ENCODE peak calls at places on chromosomes 11 and 22, in ten cellular contexts. One of them, this sample, is unnamed.

GRCh38 chr22:22713416-22713815 is 69.0 kb downstream of the GGTLC2 start:
- DNase-seq in IMR-90: no peak
- DNase-seq in ovary: no peak
- DNase-seq in lower leg skin: no peak
- DNase-seq in stomach: no peak
- DNase-seq in dorsolateral prefrontal cortex: no peak
- DNase-seq in mammary epithelial cell: no peak
- DNase-seq in GM13976: no peak
- DNase-seq in cardiac muscle cell: no peak
- DNase-seq in NB4: no peak
- DNase-seq in this sample: no peak

GRCh38 chr11:121236115-121237001 is 56.2 kb upstream of the SC5D start:
- DNase-seq in dorsolateral prefrontal cortex: no peak
- DNase-seq in GM13976: peak
- DNase-seq in IMR-90: no peak
- DNase-seq in NB4: no peak
- DNase-seq in lower leg skin: no peak
- DNase-seq in cardiac muscle cell: peak
- DNase-seq in stomach: no peak
- DNase-seq in ovary: no peak
- DNase-seq in mammary epithelial cell: no peak
- DNase-seq in this sample: no peak

GRCh38 chr22:38218661-38219331 is 17.0 kb downstream of the MAFF start:
- DNase-seq in IMR-90: peak
- DNase-seq in NB4: no peak
- DNase-seq in lower leg skin: peak
- DNase-seq in stomach: peak
- DNase-seq in GM13976: peak
- DNase-seq in ovary: peak
- DNase-seq in cardiac muscle cell: peak
- DNase-seq in mammary epithelial cell: peak
- DNase-seq in dorsolateral prefrontal cortex: no peak
- DNase-seq in this sample: no peak

GRCh38 chr22:42231929-42232328 is 38.5 kb downstream of the TCF20 start:
- DNase-seq in NB4: no peak
- DNase-seq in mammary epithelial cell: no peak
- DNase-seq in IMR-90: no peak
- DNase-seq in lower leg skin: no peak
- DNase-seq in GM13976: no peak
- DNase-seq in stomach: no peak
- DNase-seq in dorsolateral prefrontal cortex: no peak
- DNase-seq in ovary: no peak
- DNase-seq in cardiac muscle cell: no peak
- DNase-seq in this sample: no peak

GRCh38 chr11:116193321-116194114 is 579.3 kb downstream of the BUD13 start:
- DNase-seq in cardiac muscle cell: peak
- DNase-seq in NB4: no peak
- DNase-seq in dorsolateral prefrontal cortex: no peak
- DNase-seq in lower leg skin: no peak
- DNase-seq in IMR-90: peak
- DNase-seq in ovary: peak
- DNase-seq in mammary epithelial cell: peak
- DNase-seq in stomach: peak
- DNase-seq in GM13976: no peak
- DNase-seq in this sample: no peak

GRCh38 chr11:123479048-123479837 is 49.2 kb downstream of the GRAMD1B start:
- DNase-seq in GM13976: no peak
- DNase-seq in stomach: no peak
- DNase-seq in ovary: no peak
- DNase-seq in cardiac muscle cell: no peak
- DNase-seq in dorsolateral prefrontal cortex: no peak
- DNase-seq in lower leg skin: no peak
- DNase-seq in mammary epithelial cell: no peak
- DNase-seq in NB4: peak
- DNase-seq in IMR-90: no peak
- DNase-seq in this sample: no peak

GRCh38 chr11:11816511-11817319 is 25.1 kb upstream of the USP47 start:
- DNase-seq in GM13976: no peak
- DNase-seq in stomach: no peak
- DNase-seq in lower leg skin: no peak
- DNase-seq in dorsolateral prefrontal cortex: no peak
- DNase-seq in ovary: no peak
- DNase-seq in NB4: peak
- DNase-seq in IMR-90: peak
- DNase-seq in cardiac muscle cell: no peak
- DNase-seq in mammary epithelial cell: peak
- DNase-seq in this sample: no peak

GRCh38 chr22:41928416-41929157 is 2.0 kb upstream of the TNFRSF13C start:
- DNase-seq in cardiac muscle cell: no peak
- DNase-seq in IMR-90: no peak
- DNase-seq in ovary: no peak
- DNase-seq in stomach: no peak
- DNase-seq in mammary epithelial cell: no peak
- DNase-seq in dorsolateral prefrontal cortex: no peak
- DNase-seq in GM13976: no peak
- DNase-seq in lower leg skin: no peak
- DNase-seq in NB4: no peak
- DNase-seq in this sample: no peak

GRCh38 chr11:63680842-63681207 is 475 bp upstream of the RTN3 start:
- DNase-seq in stomach: no peak
- DNase-seq in GM13976: peak
- DNase-seq in dorsolateral prefrontal cortex: peak
- DNase-seq in ovary: no peak
- DNase-seq in IMR-90: no peak
- DNase-seq in mammary epithelial cell: peak
- DNase-seq in cardiac muscle cell: no peak
- DNase-seq in lower leg skin: no peak
- DNase-seq in NB4: peak
- DNase-seq in this sample: no peak

GRCh38 chr11:1391165-1392010 is 1.7 kb downstream of the BRSK2 start:
- DNase-seq in IMR-90: no peak
- DNase-seq in NB4: no peak
- DNase-seq in stomach: no peak
- DNase-seq in mammary epithelial cell: no peak
- DNase-seq in GM13976: no peak
- DNase-seq in ovary: no peak
- DNase-seq in cardiac muscle cell: no peak
- DNase-seq in lower leg skin: no peak
- DNase-seq in dorsolateral prefrontal cortex: no peak
- DNase-seq in this sample: no peak

GRCh38 chr11:118338637-118339061 is 3.9 kb downstream of the CD3D start:
- DNase-seq in NB4: peak
- DNase-seq in stomach: peak
- DNase-seq in lower leg skin: no peak
- DNase-seq in dorsolateral prefrontal cortex: no peak
- DNase-seq in GM13976: peak
- DNase-seq in IMR-90: no peak
- DNase-seq in cardiac muscle cell: no peak
- DNase-seq in ovary: no peak
- DNase-seq in mammary epithelial cell: peak
- DNase-seq in this sample: no peak

GRCh38 chr22:35921777-35922176 is 106.8 kb downstream of the RBFOX2 start:
- DNase-seq in ovary: no peak
- DNase-seq in NB4: peak
- DNase-seq in IMR-90: peak
- DNase-seq in dorsolateral prefrontal cortex: no peak
- DNase-seq in GM13976: peak
- DNase-seq in cardiac muscle cell: peak
- DNase-seq in stomach: peak
- DNase-seq in mammary epithelial cell: peak
- DNase-seq in lower leg skin: no peak
- DNase-seq in this sample: no peak

GRCh38 chr11:110093407-110094297 is 460 bp downstream of the ZC3H12C start:
- DNase-seq in lower leg skin: peak
- DNase-seq in stomach: peak
- DNase-seq in dorsolateral prefrontal cortex: peak
- DNase-seq in mammary epithelial cell: peak
- DNase-seq in IMR-90: peak
- DNase-seq in NB4: peak
- DNase-seq in cardiac muscle cell: peak
- DNase-seq in GM13976: peak
- DNase-seq in ovary: peak
- DNase-seq in this sample: peak

GRCh38 chr11:69939551-69940245 is 120.5 kb upstream of the FGF3 start:
- DNase-seq in cardiac muscle cell: peak
- DNase-seq in stomach: peak
- DNase-seq in ovary: peak
- DNase-seq in mammary epithelial cell: no peak
- DNase-seq in IMR-90: peak
- DNase-seq in lower leg skin: no peak
- DNase-seq in NB4: no peak
- DNase-seq in GM13976: no peak
- DNase-seq in dorsolateral prefrontal cortex: peak
- DNase-seq in this sample: peak

DNA sequence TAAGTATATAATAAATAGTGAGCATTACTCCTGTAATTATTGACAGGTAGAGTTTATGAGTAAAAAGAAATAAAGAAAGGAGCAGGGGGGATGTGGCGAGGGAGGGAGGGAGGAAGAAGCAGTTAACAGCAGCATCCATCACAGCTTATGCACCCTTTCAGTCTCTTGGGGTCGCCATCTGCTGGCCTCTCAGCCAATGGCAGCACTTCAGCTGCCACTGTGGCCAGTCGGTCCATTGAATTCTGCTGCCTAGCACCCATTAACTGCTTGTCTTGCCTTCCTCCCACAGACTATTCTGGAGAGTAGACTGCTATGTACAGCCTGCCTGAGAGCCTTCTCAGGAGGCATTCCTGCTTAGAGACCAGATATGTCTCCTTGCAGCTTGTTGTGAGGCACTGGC is 388.3 kb downstream of the TENM4 start:
- DNase-seq in IMR-90: no peak
- DNase-seq in dorsolateral prefrontal cortex: no peak
- DNase-seq in stomach: no peak
- DNase-seq in mammary epithelial cell: no peak
- DNase-seq in NB4: peak
- DNase-seq in lower leg skin: no peak
- DNase-seq in GM13976: no peak
- DNase-seq in ovary: no peak
- DNase-seq in cardiac muscle cell: peak
- DNase-seq in this sample: no peak
- TF ChIP-seq CTCF in IMR-90: peak
- TF ChIP-seq CTCF in dorsolateral prefrontal cortex: peak
- TF ChIP-seq CTCF in stomach: no peak
- TF ChIP-seq CTCF in mammary epithelial cell: peak
- TF ChIP-seq CTCF in NB4: peak
- TF ChIP-seq CTCF in lower leg skin: no peak
- TF ChIP-seq CTCF in GM13976: no peak
- TF ChIP-seq CTCF in ovary: no peak
- TF ChIP-seq CTCF in cardiac muscle cell: no peak
- TF ChIP-seq CTCF in this sample: peak

DNA sequence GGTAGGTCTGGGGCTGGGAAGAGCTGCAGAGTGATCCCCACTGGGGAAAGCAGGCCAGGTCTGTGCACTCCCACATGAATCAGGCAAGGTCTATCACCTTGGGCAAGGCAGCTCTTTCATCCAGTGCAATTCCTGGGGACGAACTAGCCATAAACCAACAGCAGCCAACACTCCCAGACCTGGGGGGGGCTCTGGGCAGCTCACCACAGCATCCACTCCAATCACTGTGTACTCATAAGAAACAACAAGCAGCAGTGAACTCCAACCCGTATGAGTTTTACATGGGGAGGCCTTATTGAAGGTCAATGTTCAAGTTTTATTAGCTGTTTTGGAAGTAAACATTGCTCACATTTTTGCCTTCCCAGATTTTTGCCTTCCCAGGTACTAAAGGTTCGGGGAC is 157.4 kb upstream of the NAV2 start:
- DNase-seq in IMR-90: no peak
- DNase-seq in ovary: no peak
- DNase-seq in NB4: no peak
- DNase-seq in dorsolateral prefrontal cortex: no peak
- DNase-seq in GM13976: no peak
- DNase-seq in stomach: no peak
- DNase-seq in mammary epithelial cell: no peak
- DNase-seq in cardiac muscle cell: no peak
- DNase-seq in lower leg skin: no peak
- DNase-seq in this sample: no peak
- TF ChIP-seq CTCF in IMR-90: no peak
- TF ChIP-seq CTCF in ovary: no peak
- TF ChIP-seq CTCF in NB4: no peak
- TF ChIP-seq CTCF in dorsolateral prefrontal cortex: no peak
- TF ChIP-seq CTCF in GM13976: no peak
- TF ChIP-seq CTCF in stomach: no peak
- TF ChIP-seq CTCF in mammary epithelial cell: no peak
- TF ChIP-seq CTCF in cardiac muscle cell: no peak
- TF ChIP-seq CTCF in lower leg skin: no peak
- TF ChIP-seq CTCF in this sample: no peak

DNA sequence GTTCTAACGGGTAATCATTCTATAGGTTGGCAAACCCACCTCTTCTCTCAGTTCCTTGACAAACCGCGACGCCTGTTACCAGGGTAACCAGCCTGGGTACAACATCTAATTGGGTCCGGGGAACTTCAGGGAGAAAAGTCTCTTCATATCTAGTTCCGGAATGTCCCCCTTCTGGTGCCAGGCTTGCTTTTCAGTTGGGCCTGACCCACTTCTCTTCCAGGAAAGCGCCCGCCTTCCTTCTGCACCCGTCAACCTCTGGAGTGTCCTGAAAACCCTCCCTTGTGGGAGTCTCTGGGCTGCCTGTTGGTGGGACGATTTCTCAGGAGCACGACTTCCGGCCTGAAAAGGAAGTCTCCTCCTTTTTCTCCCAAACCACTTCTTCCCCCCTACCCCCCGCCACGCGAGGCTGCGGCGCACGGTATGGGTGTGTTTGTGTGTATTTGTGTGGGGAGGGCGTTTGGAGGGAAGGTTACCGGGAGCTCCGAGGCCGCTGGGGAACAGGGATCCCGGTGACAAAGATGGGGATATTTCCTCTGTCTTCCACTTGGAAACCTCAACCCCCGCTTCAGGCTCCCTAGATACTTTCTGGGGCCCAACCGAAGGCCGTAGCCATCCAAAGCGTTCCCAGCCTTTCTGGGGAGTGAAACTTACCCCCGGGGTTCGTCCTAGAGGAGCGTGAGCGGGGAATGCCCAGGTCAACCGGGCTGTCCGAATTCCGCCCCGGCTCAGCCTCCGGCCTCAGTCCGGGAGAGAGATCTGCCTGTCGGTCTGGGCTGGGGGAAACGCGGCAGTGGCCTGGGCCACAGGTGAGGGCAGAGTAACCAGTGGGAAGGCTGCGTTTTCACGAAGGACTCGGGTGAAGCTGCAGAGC is at the start of the genes NKAPD1 and PIH1D2:
- DNase-seq in cardiac muscle cell: peak
- DNase-seq in mammary epithelial cell: peak
- DNase-seq in NB4: peak
- DNase-seq in lower leg skin: peak
- DNase-seq in GM13976: peak
- DNase-seq in ovary: peak
- DNase-seq in IMR-90: peak
- DNase-seq in stomach: peak
- DNase-seq in dorsolateral prefrontal cortex: peak
- DNase-seq in this sample: no peak
- TF ChIP-seq CTCF in cardiac muscle cell: peak
- TF ChIP-seq CTCF in mammary epithelial cell: peak
- TF ChIP-seq CTCF in NB4: no peak
- TF ChIP-seq CTCF in lower leg skin: no peak
- TF ChIP-seq CTCF in GM13976: no peak
- TF ChIP-seq CTCF in ovary: no peak
- TF ChIP-seq CTCF in IMR-90: no peak
- TF ChIP-seq CTCF in stomach: no peak
- TF ChIP-seq CTCF in dorsolateral prefrontal cortex: no peak
- TF ChIP-seq CTCF in this sample: peak

GRCh38 chr11:112588252-112588668 is 327.6 kb upstream of the PLET1 start:
- DNase-seq in lower leg skin: no peak
- DNase-seq in IMR-90: peak
- DNase-seq in dorsolateral prefrontal cortex: peak
- DNase-seq in cardiac muscle cell: peak
- DNase-seq in stomach: peak
- DNase-seq in mammary epithelial cell: peak
- DNase-seq in NB4: peak
- DNase-seq in ovary: peak
- DNase-seq in GM13976: peak
- DNase-seq in this sample: no peak
- TF ChIP-seq CTCF in lower leg skin: no peak
- TF ChIP-seq CTCF in IMR-90: peak
- TF ChIP-seq CTCF in dorsolateral prefrontal cortex: peak
- TF ChIP-seq CTCF in cardiac muscle cell: peak
- TF ChIP-seq CTCF in stomach: peak
- TF ChIP-seq CTCF in mammary epithelial cell: peak
- TF ChIP-seq CTCF in NB4: peak
- TF ChIP-seq CTCF in ovary: peak
- TF ChIP-seq CTCF in GM13976: peak
- TF ChIP-seq CTCF in this sample: peak

This sample was measured in chondrocyte.